ENCODE peak calls at places on chromosome 17, in seven cellular contexts. One of them, this sample, is unnamed.
A peak's percentile ranks its signal among the peaks of the same experiment; 100 is the strongest.

GRCh38 chr17:45233423-45233924 is 11.8 kb downstream of the FMNL1 start:
- DNase-seq in transverse colon: no peak
- DNase-seq in sigmoid colon: no peak
- DNase-seq in suprapubic skin: no peak
- DNase-seq in SK-N-SH: no peak
- DNase-seq in H1: no peak
- DNase-seq in HepG2: no peak
- DNase-seq in this sample: no peak

GRCh38 chr17:8125947-8126305 is 2.0 kb upstream of the HES7 start:
- DNase-seq in transverse colon: no peak
- DNase-seq in sigmoid colon: no peak
- DNase-seq in HepG2: no peak
- DNase-seq in H1: no peak
- DNase-seq in SK-N-SH: peak; percentile 82
- DNase-seq in suprapubic skin: no peak
- DNase-seq in this sample: no peak

GRCh38 chr17:55674107-55674506 is 48.6 kb downstream of the TMEM100 start:
- DNase-seq in transverse colon: no peak
- DNase-seq in SK-N-SH: no peak
- DNase-seq in HepG2: no peak
- DNase-seq in sigmoid colon: no peak
- DNase-seq in H1: no peak
- DNase-seq in suprapubic skin: no peak
- DNase-seq in this sample: no peak

GRCh38 chr17:60169921-60170817 is 20.4 kb downstream of the CA4 start:
- DNase-seq in H1: no peak
- DNase-seq in transverse colon: peak; percentile 86
- DNase-seq in HepG2: peak; percentile 35
- DNase-seq in suprapubic skin: no peak
- DNase-seq in SK-N-SH: no peak
- DNase-seq in sigmoid colon: no peak
- DNase-seq in this sample: no peak

GRCh38 chr17:13759936-13760335 is 158.2 kb upstream of the HS3ST3A1 start:
- DNase-seq in transverse colon: no peak
- DNase-seq in suprapubic skin: no peak
- DNase-seq in HepG2: no peak
- DNase-seq in SK-N-SH: no peak
- DNase-seq in sigmoid colon: no peak
- DNase-seq in H1: no peak
- DNase-seq in this sample: no peak

GRCh38 chr17:70034158-70034557 is 40.9 kb upstream of the KCNJ16 start:
- DNase-seq in suprapubic skin: no peak
- DNase-seq in transverse colon: no peak
- DNase-seq in sigmoid colon: no peak
- DNase-seq in HepG2: no peak
- DNase-seq in SK-N-SH: no peak
- DNase-seq in H1: no peak
- DNase-seq in this sample: no peak

GRCh38 chr17:64411999-64412771 is 21.5 kb upstream of the PECAM1 start:
- DNase-seq in H1: peak; percentile 67
- DNase-seq in transverse colon: peak; percentile 41
- DNase-seq in HepG2: no peak
- DNase-seq in suprapubic skin: peak; percentile 80
- DNase-seq in sigmoid colon: peak; percentile 80
- DNase-seq in SK-N-SH: no peak
- DNase-seq in this sample: no peak

GRCh38 chr17:57125406-57125805 is 40.4 kb downstream of the AKAP1 start:
- DNase-seq in suprapubic skin: no peak
- DNase-seq in H1: no peak
- DNase-seq in SK-N-SH: no peak
- DNase-seq in sigmoid colon: no peak
- DNase-seq in HepG2: no peak
- DNase-seq in transverse colon: no peak
- DNase-seq in this sample: no peak

GRCh38 chr17:63601439-63602371 is 1.0 kb downstream of the TACO1 start:
- DNase-seq in sigmoid colon: no peak
- DNase-seq in HepG2: peak; percentile 79
- DNase-seq in suprapubic skin: no peak
- DNase-seq in transverse colon: peak; percentile 56
- DNase-seq in SK-N-SH: no peak
- DNase-seq in H1: no peak
- DNase-seq in this sample: no peak

GRCh38 chr17:1883536-1883935 is 53.7 kb downstream of the RPA1 start:
- DNase-seq in transverse colon: no peak
- DNase-seq in sigmoid colon: no peak
- DNase-seq in suprapubic skin: no peak
- DNase-seq in H1: no peak
- DNase-seq in HepG2: no peak
- DNase-seq in SK-N-SH: no peak
- DNase-seq in this sample: no peak

GRCh38 chr17:1896243-1897163 is 66.7 kb downstream of the RPA1 start:
- DNase-seq in HepG2: peak; percentile 10
- DNase-seq in sigmoid colon: no peak
- DNase-seq in transverse colon: no peak
- DNase-seq in SK-N-SH: no peak
- DNase-seq in suprapubic skin: no peak
- DNase-seq in H1: no peak
- DNase-seq in this sample: no peak

GRCh38 chr17:13671771-13672170 is 70.0 kb upstream of the HS3ST3A1 start:
- DNase-seq in SK-N-SH: no peak
- DNase-seq in transverse colon: no peak
- DNase-seq in suprapubic skin: no peak
- DNase-seq in H1: no peak
- DNase-seq in sigmoid colon: no peak
- DNase-seq in HepG2: no peak
- DNase-seq in this sample: no peak

GRCh38 chr17:6052926-6053325 is 17.3 kb upstream of the WSCD1 start:
- DNase-seq in suprapubic skin: no peak
- DNase-seq in SK-N-SH: no peak
- DNase-seq in HepG2: no peak
- DNase-seq in H1: no peak
- DNase-seq in transverse colon: no peak
- DNase-seq in sigmoid colon: no peak
- DNase-seq in this sample: no peak

GRCh38 chr17:73151888-73152633 is 12.7 kb upstream of the SSTR2 start:
- DNase-seq in suprapubic skin: no peak
- DNase-seq in transverse colon: no peak
- DNase-seq in HepG2: peak; percentile 70
- DNase-seq in H1: no peak
- DNase-seq in SK-N-SH: no peak
- DNase-seq in sigmoid colon: no peak
- DNase-seq in this sample: no peak

GRCh38 chr17:61467416-61468262 is 15.4 kb downstream of the TBX4 start:
- DNase-seq in suprapubic skin: peak; percentile 45
- DNase-seq in HepG2: no peak
- DNase-seq in H1: peak; percentile 94
- DNase-seq in SK-N-SH: peak; percentile 76
- DNase-seq in transverse colon: peak; percentile 32
- DNase-seq in sigmoid colon: peak; percentile 50
- DNase-seq in this sample: peak; percentile 38

GRCh38 chr17:18187226-18187625 is 3.6 kb downstream of the ALKBH5 start:
- DNase-seq in transverse colon: no peak
- DNase-seq in HepG2: peak; percentile 40
- DNase-seq in sigmoid colon: no peak
- DNase-seq in H1: no peak
- DNase-seq in suprapubic skin: no peak
- DNase-seq in SK-N-SH: peak; percentile 61
- DNase-seq in this sample: no peak

GRCh38 chr17:49579522-49579921 is 3.9 kb downstream of the NXPH3 start:
- DNase-seq in transverse colon: no peak
- DNase-seq in SK-N-SH: peak; percentile 44
- DNase-seq in HepG2: no peak
- DNase-seq in sigmoid colon: no peak
- DNase-seq in suprapubic skin: no peak
- DNase-seq in H1: no peak
- DNase-seq in this sample: no peak

GRCh38 chr17:7380855-7381683 is at the start of gene TNK1:
- DNase-seq in H1: peak; percentile 82
- DNase-seq in transverse colon: peak; percentile 87
- DNase-seq in suprapubic skin: peak; percentile 78
- DNase-seq in sigmoid colon: peak; percentile 86
- DNase-seq in SK-N-SH: peak; percentile 64
- DNase-seq in HepG2: peak; percentile 24
- DNase-seq in this sample: peak; percentile 89

GRCh38 chr17:71634376-71634775 is 486.4 kb upstream of the SOX9 start:
- DNase-seq in suprapubic skin: no peak
- DNase-seq in transverse colon: no peak
- DNase-seq in H1: no peak
- DNase-seq in HepG2: no peak
- DNase-seq in sigmoid colon: no peak
- DNase-seq in SK-N-SH: no peak
- DNase-seq in this sample: no peak

GRCh38 chr17:64779344-64780095 is 117.4 kb upstream of the SMURF2 start:
- DNase-seq in SK-N-SH: no peak
- DNase-seq in HepG2: no peak
- DNase-seq in H1: peak; percentile 75
- DNase-seq in transverse colon: peak; percentile 27
- DNase-seq in sigmoid colon: no peak
- DNase-seq in suprapubic skin: no peak
- DNase-seq in this sample: no peak

GRCh38 chr17:32519769-32520701 is 33.2 kb downstream of the CDK5R1 start:
- DNase-seq in sigmoid colon: peak; percentile 50
- DNase-seq in HepG2: peak; percentile 25
- DNase-seq in transverse colon: peak; percentile 38
- DNase-seq in SK-N-SH: peak; percentile 57
- DNase-seq in H1: no peak
- DNase-seq in suprapubic skin: no peak
- DNase-seq in this sample: peak; percentile 30

GRCh38 chr17:45824901-45825492 is 19.7 kb upstream of the SPPL2C start:
- DNase-seq in SK-N-SH: no peak
- DNase-seq in sigmoid colon: no peak
- DNase-seq in suprapubic skin: no peak
- DNase-seq in transverse colon: no peak
- DNase-seq in HepG2: no peak
- DNase-seq in H1: no peak
- DNase-seq in this sample: no peak

GRCh38 chr17:9522074-9522473 is 53.5 kb downstream of the STX8 start:
- DNase-seq in suprapubic skin: no peak
- DNase-seq in H1: no peak
- DNase-seq in SK-N-SH: peak; percentile 49
- DNase-seq in HepG2: peak; percentile 44
- DNase-seq in sigmoid colon: no peak
- DNase-seq in transverse colon: no peak
- DNase-seq in this sample: no peak

GRCh38 chr17:83200231-83200699 is 120.9 kb downstream of the METRNL start:
- DNase-seq in HepG2: no peak
- DNase-seq in SK-N-SH: no peak
- DNase-seq in suprapubic skin: peak; percentile 91
- DNase-seq in H1: no peak
- DNase-seq in sigmoid colon: peak; percentile 84
- DNase-seq in transverse colon: peak; percentile 63
- DNase-seq in this sample: peak; percentile 70

GRCh38 chr17:64103751-64104364 is 26.1 kb downstream of the ERN1 start:
- DNase-seq in SK-N-SH: no peak
- DNase-seq in transverse colon: no peak
- DNase-seq in suprapubic skin: no peak
- DNase-seq in HepG2: no peak
- DNase-seq in sigmoid colon: no peak
- DNase-seq in H1: no peak
- DNase-seq in this sample: no peak

DNA sequence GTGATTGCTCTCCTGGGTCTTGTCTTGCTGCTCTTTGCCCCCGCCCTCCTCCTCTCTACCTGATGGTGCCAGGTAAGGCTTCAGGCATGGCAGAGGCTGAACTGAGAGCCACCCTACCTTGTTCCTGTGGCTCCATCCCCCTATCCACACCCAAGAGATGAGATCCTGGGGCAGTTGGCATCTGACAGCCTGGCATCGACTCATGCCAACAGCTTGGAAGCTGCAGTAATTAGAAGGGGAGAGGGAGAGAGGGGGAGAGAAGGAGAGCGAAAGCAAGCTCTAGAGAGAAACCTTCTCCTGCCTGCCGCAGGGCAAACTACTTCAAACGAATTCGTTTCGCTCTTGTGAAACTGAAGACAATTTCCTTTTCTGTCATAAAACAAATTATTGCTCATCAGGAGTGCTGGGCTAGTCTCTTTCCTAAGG is 13.8 kb upstream of the SP6 start:
- DNase-seq in H1: no peak
- DNase-seq in SK-N-SH: no peak
- DNase-seq in suprapubic skin: no peak
- DNase-seq in HepG2: no peak
- DNase-seq in sigmoid colon: no peak
- DNase-seq in transverse colon: no peak
- DNase-seq in this sample: no peak
- TF ChIP-seq EP300 in H1: no peak
- TF ChIP-seq EP300 in SK-N-SH: no peak
- TF ChIP-seq EP300 in suprapubic skin: no peak
- TF ChIP-seq EP300 in HepG2: no peak
- TF ChIP-seq EP300 in sigmoid colon: no peak
- TF ChIP-seq EP300 in transverse colon: no peak
- TF ChIP-seq EP300 in this sample: no peak

GRCh38 chr17:82061047-82061925 is 4.3 kb downstream of the DUS1L start:
- DNase-seq in sigmoid colon: no peak
- DNase-seq in suprapubic skin: no peak
- DNase-seq in HepG2: no peak
- DNase-seq in SK-N-SH: no peak
- DNase-seq in H1: no peak
- DNase-seq in transverse colon: no peak
- DNase-seq in this sample: no peak
- TF ChIP-seq POLR2AphosphoS5 in sigmoid colon: peak; percentile 9
- TF ChIP-seq POLR2AphosphoS5 in suprapubic skin: no peak
- TF ChIP-seq POLR2AphosphoS5 in HepG2: no peak
- TF ChIP-seq POLR2AphosphoS5 in SK-N-SH: no peak
- TF ChIP-seq POLR2AphosphoS5 in H1: peak; percentile 36
- TF ChIP-seq POLR2AphosphoS5 in transverse colon: no peak
- TF ChIP-seq POLR2AphosphoS5 in this sample: no peak

GRCh38 chr17:43534909-43535308 is 11.2 kb downstream of the ETV4 start:
- DNase-seq in suprapubic skin: no peak
- DNase-seq in H1: no peak
- DNase-seq in sigmoid colon: no peak
- DNase-seq in HepG2: no peak
- DNase-seq in transverse colon: no peak
- DNase-seq in SK-N-SH: no peak
- DNase-seq in this sample: no peak
- TF ChIP-seq EP300 in suprapubic skin: no peak
- TF ChIP-seq EP300 in H1: no peak
- TF ChIP-seq EP300 in sigmoid colon: no peak
- TF ChIP-seq EP300 in HepG2: no peak
- TF ChIP-seq EP300 in transverse colon: no peak
- TF ChIP-seq EP300 in SK-N-SH: no peak
- TF ChIP-seq EP300 in this sample: no peak

DNA sequence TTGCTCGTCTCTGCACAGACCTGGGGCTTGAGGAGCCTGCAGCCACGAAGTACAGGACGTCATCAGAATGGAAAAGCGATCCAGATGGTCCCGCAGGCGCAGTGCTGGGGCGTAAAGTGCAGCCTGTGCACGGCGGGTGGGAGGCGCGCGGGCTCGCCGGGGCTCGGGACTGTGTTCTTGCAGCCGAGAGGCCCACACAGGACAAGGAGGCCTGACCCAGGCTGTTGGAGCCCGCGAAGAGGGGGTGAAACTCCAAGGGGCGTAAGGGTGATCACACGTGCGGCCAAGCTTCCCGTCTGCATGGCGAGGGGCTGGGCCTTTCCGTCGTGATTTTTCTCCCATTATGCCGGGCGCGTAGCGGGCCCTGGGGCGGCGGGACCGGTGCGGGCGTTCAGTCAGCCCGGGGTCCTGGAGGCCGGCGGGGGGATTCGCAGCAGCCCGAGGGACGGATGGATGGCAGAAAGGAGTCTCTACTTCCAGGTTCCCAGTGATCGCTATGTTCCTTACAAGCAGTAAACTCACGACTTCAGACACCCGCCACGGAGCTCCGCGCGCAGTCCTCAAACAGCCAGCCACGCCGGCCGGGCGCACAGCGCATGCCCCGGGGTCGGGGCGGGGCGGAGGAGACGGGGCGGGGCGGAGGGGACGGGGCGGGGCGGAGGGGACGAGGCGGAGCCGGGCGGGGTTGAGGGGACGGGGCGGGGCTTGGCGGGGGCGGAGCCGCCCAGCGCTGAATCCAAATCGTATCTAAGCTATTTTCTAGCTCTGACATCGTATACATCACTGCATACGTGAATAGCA is 141.0 kb upstream of the KCNJ18 start:
- DNase-seq in HepG2: peak; percentile 62
- DNase-seq in H1: peak; percentile 75
- DNase-seq in transverse colon: peak; percentile 84
- DNase-seq in SK-N-SH: peak; percentile 98
- DNase-seq in sigmoid colon: peak; percentile 93
- DNase-seq in suprapubic skin: peak; percentile 90
- DNase-seq in this sample: peak; percentile 85
- TF ChIP-seq POLR2AphosphoS5 in HepG2: peak; percentile 70
- TF ChIP-seq POLR2AphosphoS5 in H1: no peak
- TF ChIP-seq POLR2AphosphoS5 in transverse colon: peak; percentile 81
- TF ChIP-seq POLR2AphosphoS5 in SK-N-SH: peak; percentile 83
- TF ChIP-seq POLR2AphosphoS5 in sigmoid colon: peak; percentile 97
- TF ChIP-seq POLR2AphosphoS5 in suprapubic skin: no peak
- TF ChIP-seq POLR2AphosphoS5 in this sample: peak; percentile 81

This sample was measured in stomach.